ENCODE peak calls at places on chromosomes 16 and 17, in five cellular contexts. K is activated T-helper 1 cell treated with anti-CD3 and anti-CD28 coated beads, Interleukin-2, amount 50 U/mL, for 16 hours; Y is EH; S is adrenal gland; I is amniotic stem cell. W is an unnamed sample.

GRCh38 chr16:70703041-70703834 is 17.4 kb upstream of the MTSS2 start:
- DNase-seq in K (no peak), Y (peak), S (peak), I (peak), W (peak)

GRCh38 chr17:63701477-63702222 is 1.7 kb upstream of the LIMD2 start:
- DNase-seq in K (peak), Y (no peak), S (peak), I (no peak), W (no peak)

GRCh38 chr16:80946481-80946880 is 60.2 kb downstream of the CMC2 start:
- DNase-seq in K (no peak), Y (no peak), S (no peak), I (no peak), W (no peak)

GRCh38 chr17:44438634-44439033 is 49.2 kb upstream of the ITGA2B start:
- DNase-seq in K (no peak), Y (peak), S (no peak), I (no peak), W (no peak)

GRCh38 chr16:30552956-30553355 is 5.2 kb downstream of the ZNF764 start:
- DNase-seq in K (no peak), Y (no peak), S (no peak), I (no peak), W (no peak)

GRCh38 chr16:4743217-4743897 is 9.0 kb downstream of the DNAAF8 start:
- DNase-seq in K (no peak), Y (peak), S (no peak), I (no peak), W (no peak)

GRCh38 chr16:7352114-7352513 is 19.5 kb downstream of the RBFOX1 start:
- DNase-seq in K (no peak), Y (no peak), S (no peak), I (no peak), W (no peak)

GRCh38 chr17:39929657-39930407 is 2.3 kb downstream of the LRRC3C start:
- DNase-seq in K (no peak), Y (peak), S (no peak), I (peak), W (peak)